ENCODE peak calls at places on chromosome 15, in seven cellular contexts. T, B, U, X, D, A and F are unnamed samples.

GRCh38 chr15:63169796-63170195 is 12.5 kb upstream of the RPS27L start:
- DNase-seq in T (no peak), B (no peak), U (no peak), X (no peak), D (no peak), A (no peak), F (no peak)

GRCh38 chr15:27623560-27624305 is 475.4 kb downstream of the OCA2 start:
- DNase-seq in T (no peak), B (no peak), U (no peak), X (no peak), D (no peak), A (no peak), F (no peak)

GRCh38 chr15:71542836-71543235 is 267.5 kb upstream of the NR2E3 start:
- DNase-seq in T (no peak), B (no peak), U (no peak), X (no peak), D (no peak), A (no peak), F (no peak)

GRCh38 chr15:74132681-74133070 is 2.3 kb downstream of the ISLR2 start:
- DNase-seq in T (no peak), B (no peak), U (no peak), X (no peak), D (no peak), A (no peak), F (no peak)

GRCh38 chr15:81015595-81016252 is 15.0 kb downstream of the TLNRD1 start:
- DNase-seq in T (no peak), B (no peak), U (no peak), X (no peak), D (no peak), A (no peak), F (no peak)

GRCh38 chr15:64216722-64217428 is 54.1 kb upstream of the PPIB start:
- DNase-seq in T (peak), B (no peak), U (no peak), X (peak), D (no peak), A (peak), F (peak)

GRCh38 chr15:71610991-71611720 is 199.2 kb upstream of the NR2E3 start:
- DNase-seq in T (no peak), B (no peak), U (no peak), X (no peak), D (no peak), A (peak), F (no peak)

GRCh38 chr15:57925650-57926049 is 139.9 kb downstream of the ALDH1A2 start:
- DNase-seq in T (no peak), B (no peak), U (no peak), X (no peak), D (no peak), A (no peak), F (no peak)

GRCh38 chr15:85411992-85412538 is 31.7 kb downstream of the AKAP13 start:
- DNase-seq in T (no peak), B (no peak), U (no peak), X (no peak), D (no peak), A (no peak), F (no peak)

GRCh38 chr15:85494035-85494793 is 113.8 kb downstream of the AKAP13 start:
- DNase-seq in T (no peak), B (no peak), U (no peak), X (peak), D (no peak), A (peak), F (no peak)

GRCh38 chr15:76324066-76324465 is 12.5 kb upstream of the ISL2 start:
- DNase-seq in T (no peak), B (no peak), U (no peak), X (no peak), D (no peak), A (no peak), F (no peak)

GRCh38 chr15:95129589-95129988 is 898.2 kb downstream of the MCTP2 start:
- DNase-seq in T (no peak), B (no peak), U (no peak), X (peak), D (no peak), A (peak), F (no peak)

GRCh38 chr15:76012021-76012551 is at the start of gene NRG4:
- DNase-seq in T (peak), B (peak), U (no peak), X (no peak), D (no peak), A (no peak), F (peak)

GRCh38 chr15:43777293-43777819 is 590 bp upstream of the ELL3 start:
- DNase-seq in T (peak), B (peak), U (peak), X (peak), D (peak), A (peak), F (peak)

GRCh38 chr15:98395974-98396627 is 252.2 kb upstream of the IGF1R start:
- DNase-seq in T (peak), B (no peak), U (no peak), X (no peak), D (no peak), A (no peak), F (no peak)

GRCh38 chr15:56102401-56102800 is 109.0 kb upstream of the NEDD4 start:
- DNase-seq in T (no peak), B (no peak), U (no peak), X (no peak), D (no peak), A (no peak), F (no peak)

GRCh38 chr15:77988386-77989301 is 88.9 kb downstream of the TBC1D2B start:
- DNase-seq in T (no peak), B (peak), U (no peak), X (no peak), D (no peak), A (no peak), F (no peak)

GRCh38 chr15:71575474-71576045 is 234.8 kb upstream of the NR2E3 start:
- DNase-seq in T (no peak), B (no peak), U (no peak), X (peak), D (no peak), A (peak), F (no peak)

GRCh38 chr15:92886229-92886628 is 13.9 kb upstream of the CHD2 start:
- DNase-seq in T (no peak), B (no peak), U (no peak), X (peak), D (no peak), A (no peak), F (no peak)

GRCh38 chr15:68551296-68551635 is 27.5 kb upstream of the CORO2B start:
- DNase-seq in T (no peak), B (no peak), U (no peak), X (no peak), D (no peak), A (no peak), F (no peak)

GRCh38 chr15:51726302-51727073 is 11.0 kb downstream of the LYSMD2 start:
- DNase-seq in T (no peak), B (no peak), U (peak), X (peak), D (no peak), A (peak), F (peak)

GRCh38 chr15:85379403-85380131 is 836 bp upstream of the AKAP13 start:
- DNase-seq in T (no peak), B (peak), U (no peak), X (peak), D (peak), A (peak), F (no peak)

GRCh38 chr15:26729030-26729429 is 43.8 kb downstream of the GABRB3 start:
- DNase-seq in T (no peak), B (no peak), U (no peak), X (no peak), D (no peak), A (no peak), F (no peak)